ENCODE peak calls at places on chromosomes 13 and 19, in ten cellular contexts. X, N, I, A, K, V, M, Q, G and H are unnamed samples.

GRCh38 chr19:49297403-49297802 is 27.6 kb downstream of the SLC6A16 start:
- DNase-seq in X (no peak), N (no peak), I (peak; percentile 52), A (no peak), K (no peak), V (no peak), M (no peak), Q (peak; percentile 22), G (no peak), H (no peak)

GRCh38 chr19:32404939-32405430 is 585 bp upstream of the DPY19L3 start:
- DNase-seq in X (peak; percentile 52), N (no peak), I (peak; percentile 43), A (peak; percentile 37), K (peak; percentile 31), V (no peak), M (peak; percentile 50), Q (no peak), G (no peak), H (no peak)

GRCh38 chr13:91719033-91719432 is 320.6 kb downstream of the GPC5 start:
- DNase-seq in X (peak; percentile 14), N (peak; percentile 0), I (peak; percentile 61), A (peak; percentile 5), K (no peak), V (no peak), M (no peak), Q (no peak), G (no peak), H (no peak)

GRCh38 chr19:524062-524674 is 7.4 kb upstream of the CDC34 start:
- DNase-seq in X (no peak), N (no peak), I (no peak), A (no peak), K (no peak), V (no peak), M (no peak), Q (no peak), G (no peak), H (no peak)

GRCh38 chr13:54174001-54174400 is 1145.4 kb downstream of the OLFM4 start:
- DNase-seq in X (no peak), N (no peak), I (no peak), A (no peak), K (no peak), V (no peak), M (no peak), Q (no peak), G (no peak), H (no peak)

GRCh38 chr19:3695986-3696659 is 4.1 kb downstream of the PIP5K1C start:
- DNase-seq in X (no peak), N (no peak), I (no peak), A (no peak), K (no peak), V (no peak), M (no peak), Q (no peak), G (no peak), H (no peak)

GRCh38 chr13:72145383-72145782 is 278.4 kb upstream of the DACH1 start:
- DNase-seq in X (no peak), N (no peak), I (no peak), A (no peak), K (no peak), V (no peak), M (no peak), Q (no peak), G (no peak), H (no peak)

GRCh38 chr13:113207890-113208423 is 512 bp downstream of the PCID2 start:
- DNase-seq in X (peak; percentile 59), N (peak; percentile 28), I (peak; percentile 54), A (no peak), K (no peak), V (no peak), M (peak; percentile 74), Q (no peak), G (no peak), H (no peak)

GRCh38 chr19:38388310-38389100 is at the start of gene SPRED3:
- DNase-seq in X (peak; percentile 62), N (peak; percentile 78), I (peak; percentile 70), A (peak; percentile 63), K (no peak), V (no peak), M (peak; percentile 67), Q (no peak), G (no peak), H (no peak)

GRCh38 chr19:17576758-17577532 is 21.5 kb downstream of the COLGALT1 start:
- DNase-seq in X (peak; percentile 51), N (peak; percentile 84), I (peak; percentile 39), A (no peak), K (no peak), V (no peak), M (peak; percentile 39), Q (no peak), G (no peak), H (peak; percentile 53)

GRCh38 chr13:29454931-29455481 is 140.5 kb downstream of the SLC7A1 start:
- DNase-seq in X (peak; percentile 34), N (peak; percentile 24), I (peak; percentile 10), A (no peak), K (no peak), V (no peak), M (peak; percentile 75), Q (no peak), G (no peak), H (no peak)

GRCh38 chr19:45150180-45150579 is 10.6 kb downstream of the NKPD1 start:
- DNase-seq in X (no peak), N (no peak), I (no peak), A (no peak), K (no peak), V (no peak), M (no peak), Q (no peak), G (no peak), H (no peak)

GRCh38 chr19:55703790-55704215 is 28.8 kb downstream of the EPN1 start:
- DNase-seq in X (peak; percentile 38), N (peak; percentile 41), I (peak; percentile 20), A (no peak), K (no peak), V (no peak), M (peak; percentile 28), Q (no peak), G (no peak), H (peak; percentile 10)

GRCh38 chr13:47933688-47934011 is 67.4 kb downstream of the SUCLA2 start:
- DNase-seq in X (peak; percentile 30), N (no peak), I (peak; percentile 31), A (no peak), K (no peak), V (no peak), M (peak; percentile 19), Q (no peak), G (no peak), H (no peak)

GRCh38 chr19:33785795-33786194 is 10.9 kb upstream of the KCTD15 start:
- DNase-seq in X (peak; percentile 10), N (no peak), I (peak; percentile 18), A (no peak), K (no peak), V (no peak), M (peak; percentile 78), Q (no peak), G (no peak), H (no peak)